ENCODE peak calls at places on chromosomes 16 and 17, in four cellular contexts. R is GM12878, N is HepG2, C is WTC11. U is an unnamed sample.

GRCh38 chr17:77946900-77947643 is 11.4 kb upstream of the TNRC6C start:
- DNase-seq in R (no peak), N (no peak), C (no peak), U (no peak)

GRCh38 chr16:31393056-31393455 is at the start of gene ITGAD:
- DNase-seq in R (no peak), N (no peak), C (no peak), U (no peak)

GRCh38 chr17:81152288-81152848 is 12.9 kb upstream of the PVALEF start:
- DNase-seq in R (no peak), N (no peak), C (no peak), U (no peak)

GRCh38 chr16:81319221-81319912 is 4.6 kb downstream of the GAN start:
- DNase-seq in R (no peak), N (no peak), C (no peak), U (peak)

GRCh38 chr17:27872776-27873175 is 20.4 kb downstream of the LYRM9 start:
- DNase-seq in R (no peak), N (no peak), C (no peak), U (no peak)

GRCh38 chr16:78432451-78432850 is 333.0 kb downstream of the WWOX start:
- DNase-seq in R (no peak), N (no peak), C (no peak), U (no peak)

GRCh38 chr16:2825049-2825742 is 4.9 kb upstream of the ZG16B start:
- DNase-seq in R (no peak), N (no peak), C (no peak), U (no peak)

GRCh38 chr17:3385869-3386816 is at the start of gene OR3A2:
- DNase-seq in R (no peak), N (no peak), C (peak), U (no peak)

GRCh38 chr17:43732961-43733360 is 25.6 kb downstream of the SOST start:
- DNase-seq in R (no peak), N (no peak), C (no peak), U (no peak)

GRCh38 chr17:79406316-79406715 is 204.5 kb downstream of the RBFOX3 start:
- DNase-seq in R (no peak), N (no peak), C (no peak), U (no peak)

GRCh38 chr16:85750021-85750826 is 672 bp downstream of the C16orf74 start:
- DNase-seq in R (no peak), N (no peak), C (peak), U (peak)

GRCh38 chr16:84720180-84720579 is 20.4 kb downstream of the USP10 start:
- DNase-seq in R (no peak), N (no peak), C (no peak), U (no peak)

GRCh38 chr16:80231888-80232287 is 308.9 kb upstream of the DYNLRB2 start:
- DNase-seq in R (peak), N (peak), C (no peak), U (no peak)

GRCh38 chr17:4721203-4722135 is 9.8 kb upstream of the MED11 start:
- DNase-seq in R (no peak), N (peak), C (no peak), U (peak)
- TF ChIP-seq CBFB in R (peak), N (peak), C (no peak), U (peak)

GRCh38 chr16:65406933-65407332 is 285.1 kb upstream of the CDH11 start:
- DNase-seq in R (no peak), N (no peak), C (no peak), U (no peak)
- TF ChIP-seq CBFB in R (no peak), N (no peak), C (no peak), U (no peak)

GRCh38 chr17:352421-353212 is at the start of gene RPH3AL:
- DNase-seq in R (no peak), N (peak), C (no peak), U (no peak)

GRCh38 chr17:351875-352420 is 659 bp downstream of the RPH3AL start:
- DNase-seq in R (no peak), N (no peak), C (no peak), U (no peak)

GRCh38 chr17:349666-350065 is 2.9 kb downstream of the RPH3AL start:
- DNase-seq in R (no peak), N (no peak), C (no peak), U (no peak)

GRCh38 chr17:351436-351713 is 1.2 kb downstream of the RPH3AL start:
- DNase-seq in R (no peak), N (no peak), C (no peak), U (no peak)

GRCh38 chr17:350706-351435 is 1.7 kb downstream of the RPH3AL start:
- DNase-seq in R (no peak), N (peak), C (no peak), U (no peak)
- TF ChIP-seq CBFB in R (no peak), N (no peak), C (no peak), U (no peak)

GRCh38 chr17:51079049-51079448 is 41.6 kb downstream of the SPAG9 start:
- DNase-seq in R (no peak), N (no peak), C (no peak), U (no peak)
- TF ChIP-seq CBFB in R (no peak), N (no peak), C (no peak), U (no peak)

GRCh38 chr16:16052916-16053315 is 103.5 kb downstream of the ABCC1 start:
- DNase-seq in R (no peak), N (no peak), C (no peak), U (no peak)
- TF ChIP-seq CBFB in R (no peak), N (no peak), C (no peak), U (no peak)

GRCh38 chr16:72198021-72198420 is 26.1 kb upstream of the PMFBP1 start:
- DNase-seq in R (no peak), N (no peak), C (no peak), U (no peak)
- TF ChIP-seq CBFB in R (no peak), N (no peak), C (no peak), U (no peak)

GRCh38 chr16:87033021-87033471 is 284.1 kb downstream of the C16orf95 start:
- DNase-seq in R (no peak), N (no peak), C (no peak), U (no peak)

GRCh38 chr16:87033541-87034300 is 283.5 kb downstream of the C16orf95 start:
- DNase-seq in R (no peak), N (no peak), C (no peak), U (no peak)

GRCh38 chr16:87035053-87035452 is 282.1 kb downstream of the C16orf95 start:
- DNase-seq in R (no peak), N (no peak), C (no peak), U (no peak)

GRCh38 chr16:87034317-87034716 is 282.9 kb downstream of the C16orf95 start:
- DNase-seq in R (no peak), N (no peak), C (no peak), U (no peak)

GRCh38 chr16:87032554-87032953 is 284.6 kb downstream of the C16orf95 start:
- DNase-seq in R (no peak), N (no peak), C (no peak), U (no peak)
- TF ChIP-seq CBFB in R (no peak), N (no peak), C (no peak), U (no peak)